ENCODE peak calls at places on chromosomes 3 and 15, in ten cellular contexts. One of them, this sample, is unnamed.

GRCh38 chr3:105473521-105474223 is 107.0 kb downstream of the ALCAM start:
- DNase-seq in mucosa of descending colon: no peak
- DNase-seq in CD8-positive, alpha-beta T cell: no peak
- DNase-seq in NB4: peak
- DNase-seq in mesenchymal stem cell: peak
- DNase-seq in fibroblast of pulmonary artery: peak
- DNase-seq in endodermal cell: no peak
- DNase-seq in esophagus muscularis mucosa: no peak
- DNase-seq in CD8-positive, alpha-beta memory T cell: no peak
- DNase-seq in coronary artery: no peak
- DNase-seq in this sample: peak

GRCh38 chr3:10395671-10396070 is 74.8 kb upstream of the SEC13 start:
- DNase-seq in mucosa of descending colon: peak
- DNase-seq in CD8-positive, alpha-beta T cell: peak
- DNase-seq in NB4: no peak
- DNase-seq in mesenchymal stem cell: no peak
- DNase-seq in fibroblast of pulmonary artery: no peak
- DNase-seq in endodermal cell: no peak
- DNase-seq in esophagus muscularis mucosa: no peak
- DNase-seq in CD8-positive, alpha-beta memory T cell: peak
- DNase-seq in coronary artery: no peak
- DNase-seq in this sample: no peak

GRCh38 chr3:182212479-182213076 is 500.9 kb downstream of the SOX2 start:
- DNase-seq in mucosa of descending colon: no peak
- DNase-seq in CD8-positive, alpha-beta T cell: no peak
- DNase-seq in NB4: no peak
- DNase-seq in mesenchymal stem cell: peak
- DNase-seq in fibroblast of pulmonary artery: peak
- DNase-seq in endodermal cell: peak
- DNase-seq in esophagus muscularis mucosa: no peak
- DNase-seq in CD8-positive, alpha-beta memory T cell: no peak
- DNase-seq in coronary artery: no peak
- DNase-seq in this sample: peak

GRCh38 chr3:149670742-149671492 is 13.1 kb upstream of the WWTR1 start:
- DNase-seq in mucosa of descending colon: no peak
- DNase-seq in CD8-positive, alpha-beta T cell: no peak
- DNase-seq in NB4: no peak
- DNase-seq in mesenchymal stem cell: no peak
- DNase-seq in fibroblast of pulmonary artery: no peak
- DNase-seq in endodermal cell: peak
- DNase-seq in esophagus muscularis mucosa: peak
- DNase-seq in CD8-positive, alpha-beta memory T cell: no peak
- DNase-seq in coronary artery: no peak
- DNase-seq in this sample: no peak

GRCh38 chr3:195847061-195847950 is 35.6 kb upstream of the MUC4 start:
- DNase-seq in mucosa of descending colon: peak
- DNase-seq in CD8-positive, alpha-beta T cell: no peak
- DNase-seq in NB4: peak
- DNase-seq in mesenchymal stem cell: peak
- DNase-seq in fibroblast of pulmonary artery: peak
- DNase-seq in endodermal cell: no peak
- DNase-seq in esophagus muscularis mucosa: no peak
- DNase-seq in CD8-positive, alpha-beta memory T cell: no peak
- DNase-seq in coronary artery: no peak
- DNase-seq in this sample: peak

GRCh38 chr3:127755305-127755681 is 67.0 kb downstream of the MGLL start:
- DNase-seq in mucosa of descending colon: no peak
- DNase-seq in CD8-positive, alpha-beta T cell: no peak
- DNase-seq in NB4: no peak
- DNase-seq in mesenchymal stem cell: no peak
- DNase-seq in fibroblast of pulmonary artery: no peak
- DNase-seq in endodermal cell: no peak
- DNase-seq in esophagus muscularis mucosa: no peak
- DNase-seq in CD8-positive, alpha-beta memory T cell: no peak
- DNase-seq in coronary artery: no peak
- DNase-seq in this sample: no peak

GRCh38 chr3:10215578-10216368 is 32.5 kb upstream of the TATDN2 start:
- DNase-seq in mucosa of descending colon: no peak
- DNase-seq in CD8-positive, alpha-beta T cell: no peak
- DNase-seq in NB4: no peak
- DNase-seq in mesenchymal stem cell: no peak
- DNase-seq in fibroblast of pulmonary artery: no peak
- DNase-seq in endodermal cell: no peak
- DNase-seq in esophagus muscularis mucosa: no peak
- DNase-seq in CD8-positive, alpha-beta memory T cell: no peak
- DNase-seq in coronary artery: no peak
- DNase-seq in this sample: no peak

GRCh38 chr3:38563070-38563901 is 67.1 kb downstream of the EXOG start:
- DNase-seq in mucosa of descending colon: no peak
- DNase-seq in CD8-positive, alpha-beta T cell: no peak
- DNase-seq in NB4: no peak
- DNase-seq in mesenchymal stem cell: no peak
- DNase-seq in fibroblast of pulmonary artery: no peak
- DNase-seq in endodermal cell: peak
- DNase-seq in esophagus muscularis mucosa: no peak
- DNase-seq in CD8-positive, alpha-beta memory T cell: no peak
- DNase-seq in coronary artery: peak
- DNase-seq in this sample: no peak

GRCh38 chr3:171813897-171814460 is 3.7 kb upstream of the PLD1 start:
- DNase-seq in mucosa of descending colon: no peak
- DNase-seq in CD8-positive, alpha-beta T cell: peak
- DNase-seq in NB4: peak
- DNase-seq in mesenchymal stem cell: peak
- DNase-seq in fibroblast of pulmonary artery: peak
- DNase-seq in endodermal cell: no peak
- DNase-seq in esophagus muscularis mucosa: no peak
- DNase-seq in CD8-positive, alpha-beta memory T cell: peak
- DNase-seq in coronary artery: no peak
- DNase-seq in this sample: no peak

GRCh38 chr3:157573281-157573680 is 70.1 kb upstream of the VEPH1 start:
- DNase-seq in mucosa of descending colon: no peak
- DNase-seq in CD8-positive, alpha-beta T cell: no peak
- DNase-seq in NB4: no peak
- DNase-seq in mesenchymal stem cell: no peak
- DNase-seq in fibroblast of pulmonary artery: peak
- DNase-seq in endodermal cell: no peak
- DNase-seq in esophagus muscularis mucosa: peak
- DNase-seq in CD8-positive, alpha-beta memory T cell: no peak
- DNase-seq in coronary artery: no peak
- DNase-seq in this sample: no peak

GRCh38 chr15:86802244-86802643 is 722.6 kb downstream of the AGBL1 start:
- DNase-seq in mucosa of descending colon: no peak
- DNase-seq in CD8-positive, alpha-beta T cell: no peak
- DNase-seq in NB4: no peak
- DNase-seq in mesenchymal stem cell: no peak
- DNase-seq in fibroblast of pulmonary artery: no peak
- DNase-seq in endodermal cell: no peak
- DNase-seq in esophagus muscularis mucosa: no peak
- DNase-seq in CD8-positive, alpha-beta memory T cell: no peak
- DNase-seq in coronary artery: no peak
- DNase-seq in this sample: no peak

GRCh38 chr3:145903472-145904013 is 257.4 kb downstream of the PLOD2 start:
- DNase-seq in mucosa of descending colon: no peak
- DNase-seq in CD8-positive, alpha-beta T cell: no peak
- DNase-seq in NB4: no peak
- DNase-seq in mesenchymal stem cell: no peak
- DNase-seq in fibroblast of pulmonary artery: no peak
- DNase-seq in endodermal cell: peak
- DNase-seq in esophagus muscularis mucosa: no peak
- DNase-seq in CD8-positive, alpha-beta memory T cell: no peak
- DNase-seq in coronary artery: no peak
- DNase-seq in this sample: no peak

GRCh38 chr3:194987571-194988494 is 283.1 kb downstream of the XXYLT1 start:
- DNase-seq in mucosa of descending colon: no peak
- DNase-seq in CD8-positive, alpha-beta T cell: no peak
- DNase-seq in NB4: peak
- DNase-seq in mesenchymal stem cell: peak
- DNase-seq in fibroblast of pulmonary artery: no peak
- DNase-seq in endodermal cell: no peak
- DNase-seq in esophagus muscularis mucosa: no peak
- DNase-seq in CD8-positive, alpha-beta memory T cell: no peak
- DNase-seq in coronary artery: peak
- DNase-seq in this sample: no peak

DNA sequence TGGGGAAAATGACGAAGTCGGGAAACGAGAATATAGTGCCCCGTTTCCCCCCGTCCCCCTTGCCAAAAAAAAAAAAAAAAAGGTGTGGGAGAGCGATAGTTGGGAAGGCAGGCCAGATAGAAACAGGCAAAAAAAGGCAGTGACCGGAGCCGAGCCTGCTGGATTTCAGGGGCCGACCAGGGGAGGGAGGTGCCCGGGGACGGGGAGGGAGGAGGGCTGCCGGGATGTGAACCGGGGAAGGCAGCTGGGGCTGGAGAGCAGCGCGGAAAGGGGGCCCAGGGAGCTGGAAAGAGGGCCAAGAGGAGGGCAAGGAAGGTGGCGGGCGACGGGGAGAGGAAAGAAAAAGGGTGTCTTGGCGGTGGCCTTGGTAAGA is 831 bp downstream of the LRRN1 start:
- DNase-seq in mucosa of descending colon: peak
- DNase-seq in CD8-positive, alpha-beta T cell: no peak
- DNase-seq in NB4: no peak
- DNase-seq in mesenchymal stem cell: no peak
- DNase-seq in fibroblast of pulmonary artery: no peak
- DNase-seq in endodermal cell: peak
- DNase-seq in esophagus muscularis mucosa: no peak
- DNase-seq in CD8-positive, alpha-beta memory T cell: no peak
- DNase-seq in coronary artery: no peak
- DNase-seq in this sample: peak
- H3K4me3 ChIP-seq in mucosa of descending colon: no peak
- H3K4me3 ChIP-seq in CD8-positive, alpha-beta T cell: peak
- H3K4me3 ChIP-seq in NB4: no peak
- H3K4me3 ChIP-seq in mesenchymal stem cell: peak
- H3K4me3 ChIP-seq in fibroblast of pulmonary artery: no peak
- H3K4me3 ChIP-seq in endodermal cell: peak
- H3K4me3 ChIP-seq in esophagus muscularis mucosa: peak
- H3K4me3 ChIP-seq in CD8-positive, alpha-beta memory T cell: no peak
- H3K4me3 ChIP-seq in coronary artery: peak
- H3K4me3 ChIP-seq in this sample: peak

DNA sequence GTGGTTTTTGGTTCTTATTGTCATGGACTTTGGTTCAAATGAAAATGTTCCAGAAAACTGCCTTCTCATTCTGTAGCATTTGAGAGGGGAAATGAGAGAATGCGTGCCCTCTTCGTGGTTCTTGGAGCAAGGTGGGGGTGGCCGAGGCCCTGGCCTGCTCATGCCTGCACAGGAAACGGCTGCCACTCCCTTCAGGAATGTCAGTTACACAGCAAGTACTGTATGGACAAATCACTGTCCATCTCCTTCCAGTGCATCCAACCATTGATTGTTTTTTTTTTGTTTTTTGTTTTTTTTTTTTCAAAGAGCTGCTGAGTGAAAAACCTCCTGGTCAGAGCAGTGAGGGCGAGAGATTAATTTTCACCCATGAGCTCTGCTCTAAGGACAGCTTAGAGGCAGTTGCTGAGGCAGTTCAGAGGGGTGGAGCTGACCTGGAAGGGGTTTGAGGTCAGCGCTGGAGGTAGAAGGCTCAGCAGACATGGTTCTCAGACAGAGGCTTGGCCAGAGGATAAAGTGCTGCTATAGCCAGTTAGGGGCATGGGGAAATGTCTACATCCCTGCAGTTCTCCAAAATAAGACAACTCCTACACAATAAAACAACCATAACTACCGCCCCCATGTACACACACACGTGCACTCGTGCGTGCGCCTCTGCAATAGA is 20.2 kb upstream of the KIF23 start:
- DNase-seq in mucosa of descending colon: no peak
- DNase-seq in CD8-positive, alpha-beta T cell: no peak
- DNase-seq in NB4: peak
- DNase-seq in mesenchymal stem cell: no peak
- DNase-seq in fibroblast of pulmonary artery: no peak
- DNase-seq in endodermal cell: no peak
- DNase-seq in esophagus muscularis mucosa: no peak
- DNase-seq in CD8-positive, alpha-beta memory T cell: no peak
- DNase-seq in coronary artery: no peak
- DNase-seq in this sample: no peak
- H3K4me3 ChIP-seq in mucosa of descending colon: no peak
- H3K4me3 ChIP-seq in CD8-positive, alpha-beta T cell: no peak
- H3K4me3 ChIP-seq in NB4: no peak
- H3K4me3 ChIP-seq in mesenchymal stem cell: peak
- H3K4me3 ChIP-seq in fibroblast of pulmonary artery: no peak
- H3K4me3 ChIP-seq in endodermal cell: no peak
- H3K4me3 ChIP-seq in esophagus muscularis mucosa: no peak
- H3K4me3 ChIP-seq in CD8-positive, alpha-beta memory T cell: no peak
- H3K4me3 ChIP-seq in coronary artery: no peak
- H3K4me3 ChIP-seq in this sample: no peak

GRCh38 chr3:52288674-52289073 is 1.0 kb downstream of the GLYCTK start:
- DNase-seq in mucosa of descending colon: peak
- DNase-seq in CD8-positive, alpha-beta T cell: no peak
- DNase-seq in NB4: no peak
- DNase-seq in mesenchymal stem cell: no peak
- DNase-seq in fibroblast of pulmonary artery: no peak
- DNase-seq in endodermal cell: no peak
- DNase-seq in esophagus muscularis mucosa: no peak
- DNase-seq in CD8-positive, alpha-beta memory T cell: no peak
- DNase-seq in coronary artery: no peak
- DNase-seq in this sample: no peak
- H3K4me3 ChIP-seq in mucosa of descending colon: no peak
- H3K4me3 ChIP-seq in CD8-positive, alpha-beta T cell: peak
- H3K4me3 ChIP-seq in NB4: peak
- H3K4me3 ChIP-seq in mesenchymal stem cell: peak
- H3K4me3 ChIP-seq in fibroblast of pulmonary artery: peak
- H3K4me3 ChIP-seq in endodermal cell: peak
- H3K4me3 ChIP-seq in esophagus muscularis mucosa: peak
- H3K4me3 ChIP-seq in CD8-positive, alpha-beta memory T cell: peak
- H3K4me3 ChIP-seq in coronary artery: peak
- H3K4me3 ChIP-seq in this sample: peak

DNA sequence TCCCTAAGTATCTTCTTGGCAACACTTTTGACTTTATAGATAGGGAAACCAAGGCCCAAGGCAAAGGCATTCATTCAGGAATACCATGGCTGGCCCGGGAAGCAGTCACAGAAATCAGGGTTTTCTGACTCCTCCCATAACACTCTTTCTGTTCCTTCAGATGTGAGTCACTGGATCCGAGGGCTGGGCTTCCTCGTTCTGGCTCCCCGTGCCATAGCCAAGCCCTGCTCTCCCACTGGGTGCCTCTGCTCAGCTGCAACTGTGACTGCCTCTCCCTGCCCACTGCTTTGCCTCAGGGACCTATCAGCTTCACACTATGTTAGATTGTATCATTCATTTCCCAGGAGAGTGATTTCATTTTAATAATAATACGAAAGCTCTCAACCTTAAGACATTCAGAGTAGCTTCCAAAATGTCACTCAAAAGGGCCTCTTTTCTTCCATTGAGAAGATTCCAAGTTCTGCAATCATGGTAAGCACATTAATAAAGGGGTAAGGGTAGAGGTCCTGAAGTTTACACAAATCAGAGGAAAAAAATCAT is 50.2 kb downstream of the GABRB3 start:
- DNase-seq in mucosa of descending colon: no peak
- DNase-seq in CD8-positive, alpha-beta T cell: no peak
- DNase-seq in NB4: no peak
- DNase-seq in mesenchymal stem cell: no peak
- DNase-seq in fibroblast of pulmonary artery: no peak
- DNase-seq in endodermal cell: peak
- DNase-seq in esophagus muscularis mucosa: peak
- DNase-seq in CD8-positive, alpha-beta memory T cell: no peak
- DNase-seq in coronary artery: no peak
- DNase-seq in this sample: no peak
- H3K4me3 ChIP-seq in mucosa of descending colon: no peak
- H3K4me3 ChIP-seq in CD8-positive, alpha-beta T cell: no peak
- H3K4me3 ChIP-seq in NB4: no peak
- H3K4me3 ChIP-seq in mesenchymal stem cell: no peak
- H3K4me3 ChIP-seq in fibroblast of pulmonary artery: no peak
- H3K4me3 ChIP-seq in endodermal cell: no peak
- H3K4me3 ChIP-seq in esophagus muscularis mucosa: no peak
- H3K4me3 ChIP-seq in CD8-positive, alpha-beta memory T cell: no peak
- H3K4me3 ChIP-seq in coronary artery: no peak
- H3K4me3 ChIP-seq in this sample: no peak

GRCh38 chr3:183381673-183382072 is 46.7 kb downstream of the MCF2L2 start:
- DNase-seq in mucosa of descending colon: no peak
- DNase-seq in CD8-positive, alpha-beta T cell: no peak
- DNase-seq in NB4: no peak
- DNase-seq in mesenchymal stem cell: no peak
- DNase-seq in fibroblast of pulmonary artery: no peak
- DNase-seq in endodermal cell: no peak
- DNase-seq in esophagus muscularis mucosa: no peak
- DNase-seq in CD8-positive, alpha-beta memory T cell: no peak
- DNase-seq in coronary artery: no peak
- DNase-seq in this sample: no peak
- H3K4me3 ChIP-seq in mucosa of descending colon: no peak
- H3K4me3 ChIP-seq in CD8-positive, alpha-beta T cell: no peak
- H3K4me3 ChIP-seq in NB4: no peak
- H3K4me3 ChIP-seq in mesenchymal stem cell: no peak
- H3K4me3 ChIP-seq in fibroblast of pulmonary artery: no peak
- H3K4me3 ChIP-seq in endodermal cell: no peak
- H3K4me3 ChIP-seq in esophagus muscularis mucosa: no peak
- H3K4me3 ChIP-seq in CD8-positive, alpha-beta memory T cell: no peak
- H3K4me3 ChIP-seq in coronary artery: no peak
- H3K4me3 ChIP-seq in this sample: no peak

This sample was measured in hepatocyte.